ENCODE peak calls at places on chromosomes 1 and 21, in six cellular contexts. One of them, this sample, is unnamed.

GRCh38 chr21:45942011-45942546 is 39.5 kb upstream of the COL6A1 start:
- DNase-seq in suprapubic skin: no peak
- DNase-seq in tibial nerve: no peak
- DNase-seq in K562: no peak
- DNase-seq in A549: no peak
- DNase-seq in stomach: no peak
- DNase-seq in this sample: no peak

GRCh38 chr1:88867743-88868521 is 23.4 kb downstream of the GTF2B start:
- DNase-seq in suprapubic skin: no peak
- DNase-seq in tibial nerve: no peak
- DNase-seq in K562: no peak
- DNase-seq in A549: no peak
- DNase-seq in stomach: no peak
- DNase-seq in this sample: no peak

GRCh38 chr1:7019510-7019909 is 234.3 kb downstream of the CAMTA1 start:
- DNase-seq in suprapubic skin: no peak
- DNase-seq in tibial nerve: no peak
- DNase-seq in K562: no peak
- DNase-seq in A549: no peak
- DNase-seq in stomach: no peak
- DNase-seq in this sample: no peak

GRCh38 chr1:38778051-38778450 is 81.5 kb downstream of the RRAGC start:
- DNase-seq in suprapubic skin: no peak
- DNase-seq in tibial nerve: no peak
- DNase-seq in K562: no peak
- DNase-seq in A549: no peak
- DNase-seq in stomach: no peak
- DNase-seq in this sample: no peak

GRCh38 chr21:35257413-35257812 is 208.3 kb upstream of the RUNX1 start:
- DNase-seq in suprapubic skin: peak; percentile 75
- DNase-seq in tibial nerve: no peak
- DNase-seq in K562: no peak
- DNase-seq in A549: peak; percentile 13
- DNase-seq in stomach: peak; percentile 72
- DNase-seq in this sample: no peak

GRCh38 chr1:165717918-165718515 is 19.7 kb upstream of the ALDH9A1 start:
- DNase-seq in suprapubic skin: no peak
- DNase-seq in tibial nerve: no peak
- DNase-seq in K562: peak; percentile 49
- DNase-seq in A549: peak; percentile 62
- DNase-seq in stomach: peak; percentile 49
- DNase-seq in this sample: no peak

GRCh38 chr21:38852278-38852677 is 46.5 kb downstream of the ETS2 start:
- DNase-seq in suprapubic skin: no peak
- DNase-seq in tibial nerve: no peak
- DNase-seq in K562: no peak
- DNase-seq in A549: no peak
- DNase-seq in stomach: no peak
- DNase-seq in this sample: no peak

GRCh38 chr1:93629101-93630059 is 52.3 kb downstream of the BCAR3 start:
- DNase-seq in suprapubic skin: no peak
- DNase-seq in tibial nerve: no peak
- DNase-seq in K562: peak; percentile 48
- DNase-seq in A549: peak; percentile 43
- DNase-seq in stomach: no peak
- DNase-seq in this sample: peak; percentile 64

GRCh38 chr1:235990376-235990795 is 74.5 kb downstream of the NID1 start:
- DNase-seq in suprapubic skin: no peak
- DNase-seq in tibial nerve: no peak
- DNase-seq in K562: no peak
- DNase-seq in A549: no peak
- DNase-seq in stomach: no peak
- DNase-seq in this sample: no peak

GRCh38 chr1:25080294-25081209 is 150.5 kb upstream of the RUNX3 start:
- DNase-seq in suprapubic skin: no peak
- DNase-seq in tibial nerve: no peak
- DNase-seq in K562: peak; percentile 44
- DNase-seq in A549: no peak
- DNase-seq in stomach: no peak
- DNase-seq in this sample: no peak

GRCh38 chr1:11354893-11355593 is 82.0 kb downstream of the UBIAD1 start:
- DNase-seq in suprapubic skin: no peak
- DNase-seq in tibial nerve: no peak
- DNase-seq in K562: no peak
- DNase-seq in A549: no peak
- DNase-seq in stomach: no peak
- DNase-seq in this sample: no peak

GRCh38 chr1:62687421-62687902 is 724 bp downstream of the DOCK7 start:
- DNase-seq in suprapubic skin: peak; percentile 69
- DNase-seq in tibial nerve: no peak
- DNase-seq in K562: peak; percentile 49
- DNase-seq in A549: peak; percentile 13
- DNase-seq in stomach: peak; percentile 29
- DNase-seq in this sample: peak; percentile 25

GRCh38 chr1:187032316-187032981 is 203.7 kb downstream of the PLA2G4A start:
- DNase-seq in suprapubic skin: no peak
- DNase-seq in tibial nerve: no peak
- DNase-seq in K562: no peak
- DNase-seq in A549: no peak
- DNase-seq in stomach: no peak
- DNase-seq in this sample: no peak

GRCh38 chr1:116724765-116725375 is 29.4 kb upstream of the CD2 start:
- DNase-seq in suprapubic skin: no peak
- DNase-seq in tibial nerve: no peak
- DNase-seq in K562: peak; percentile 72
- DNase-seq in A549: peak; percentile 27
- DNase-seq in stomach: peak; percentile 69
- DNase-seq in this sample: peak; percentile 22

GRCh38 chr1:203072911-203073310 is 12.9 kb downstream of the MYOG start:
- DNase-seq in suprapubic skin: no peak
- DNase-seq in tibial nerve: no peak
- DNase-seq in K562: no peak
- DNase-seq in A549: no peak
- DNase-seq in stomach: no peak
- DNase-seq in this sample: no peak

GRCh38 chr1:9426291-9426711 is 113.0 kb upstream of the SLC25A33 start:
- DNase-seq in suprapubic skin: no peak
- DNase-seq in tibial nerve: no peak
- DNase-seq in K562: no peak
- DNase-seq in A549: no peak
- DNase-seq in stomach: peak; percentile 50
- DNase-seq in this sample: no peak

GRCh38 chr1:83026745-83027144 is 972.2 kb downstream of the TTLL7 start:
- DNase-seq in suprapubic skin: no peak
- DNase-seq in tibial nerve: no peak
- DNase-seq in K562: no peak
- DNase-seq in A549: no peak
- DNase-seq in stomach: no peak
- DNase-seq in this sample: no peak

GRCh38 chr1:201982082-201982922 is at the start of gene RNPEP:
- DNase-seq in suprapubic skin: peak; percentile 80
- DNase-seq in tibial nerve: peak; percentile 56
- DNase-seq in K562: peak; percentile 97
- DNase-seq in A549: peak; percentile 79
- DNase-seq in stomach: peak; percentile 81
- DNase-seq in this sample: peak; percentile 90

GRCh38 chr1:65343286-65343685 is 33.9 kb downstream of the DNAJC6 start:
- DNase-seq in suprapubic skin: no peak
- DNase-seq in tibial nerve: no peak
- DNase-seq in K562: no peak
- DNase-seq in A549: no peak
- DNase-seq in stomach: no peak
- DNase-seq in this sample: no peak

GRCh38 chr1:98940680-98941079 is 64.0 kb downstream of the PLPPR5 start:
- DNase-seq in suprapubic skin: no peak
- DNase-seq in tibial nerve: no peak
- DNase-seq in K562: no peak
- DNase-seq in A549: no peak
- DNase-seq in stomach: no peak
- DNase-seq in this sample: no peak

GRCh38 chr1:10973552-10973951 is 38.9 kb upstream of the TARDBP start:
- DNase-seq in suprapubic skin: no peak
- DNase-seq in tibial nerve: peak; percentile 55
- DNase-seq in K562: no peak
- DNase-seq in A549: no peak
- DNase-seq in stomach: peak; percentile 36
- DNase-seq in this sample: peak; percentile 50

GRCh38 chr1:16077430-16078245 is 4.2 kb upstream of the FAM131C start:
- DNase-seq in suprapubic skin: no peak
- DNase-seq in tibial nerve: no peak
- DNase-seq in K562: no peak
- DNase-seq in A549: no peak
- DNase-seq in stomach: no peak
- DNase-seq in this sample: no peak

GRCh38 chr1:232574867-232575523 is 54.9 kb downstream of the SIPA1L2 start:
- DNase-seq in suprapubic skin: no peak
- DNase-seq in tibial nerve: no peak
- DNase-seq in K562: no peak
- DNase-seq in A549: no peak
- DNase-seq in stomach: no peak
- DNase-seq in this sample: no peak

GRCh38 chr1:228372183-228373003 is 34.2 kb downstream of the TRIM11 start:
- DNase-seq in suprapubic skin: peak; percentile 59
- DNase-seq in tibial nerve: no peak
- DNase-seq in K562: peak; percentile 74
- DNase-seq in A549: no peak
- DNase-seq in stomach: no peak
- DNase-seq in this sample: no peak

GRCh38 chr1:76238094-76238551 is 163.6 kb downstream of the ST6GALNAC3 start:
- DNase-seq in suprapubic skin: no peak
- DNase-seq in tibial nerve: no peak
- DNase-seq in K562: no peak
- DNase-seq in A549: no peak
- DNase-seq in stomach: no peak
- DNase-seq in this sample: no peak

DNA sequence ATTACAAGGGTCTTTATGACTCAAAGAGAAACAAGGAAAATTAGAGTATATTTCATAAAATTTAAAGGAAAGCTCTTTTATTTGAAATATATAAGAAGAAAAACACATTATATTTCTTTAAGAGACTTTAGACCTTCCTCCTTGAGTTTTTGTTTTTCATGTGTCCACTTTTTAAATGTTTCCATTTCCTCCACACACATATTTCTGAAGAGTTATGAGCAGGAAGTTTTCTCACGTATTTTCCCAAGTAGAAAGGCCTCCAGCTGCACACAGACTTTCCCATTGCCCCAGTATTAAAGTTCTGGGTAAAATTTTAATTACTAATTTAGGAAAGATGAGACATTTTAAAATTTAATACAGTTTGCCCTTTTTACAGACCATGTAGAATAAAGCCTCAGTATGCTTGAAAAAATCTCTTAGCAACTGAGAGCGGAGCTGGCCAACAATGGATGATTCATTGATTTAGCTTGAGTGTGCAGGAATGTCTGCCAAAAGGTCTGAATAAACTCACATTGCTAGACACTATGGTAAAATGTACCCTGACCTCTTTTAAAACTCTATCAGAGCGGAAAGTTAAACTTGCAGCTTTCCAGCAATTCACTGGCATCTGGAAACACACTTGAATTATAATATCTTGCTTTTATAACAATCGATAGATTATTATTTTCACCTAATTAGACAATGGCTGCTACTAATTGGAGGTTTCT is 57.9 kb downstream of the DDAH1 start:
- DNase-seq in suprapubic skin: no peak
- DNase-seq in tibial nerve: no peak
- DNase-seq in K562: no peak
- DNase-seq in A549: peak; percentile 50
- DNase-seq in stomach: peak; percentile 39
- DNase-seq in this sample: peak; percentile 26
- TF ChIP-seq EP300 in suprapubic skin: no peak
- TF ChIP-seq EP300 in tibial nerve: peak; percentile 49
- TF ChIP-seq EP300 in K562: no peak
- TF ChIP-seq EP300 in A549: no peak
- TF ChIP-seq EP300 in stomach: no peak
- TF ChIP-seq EP300 in this sample: no peak

DNA sequence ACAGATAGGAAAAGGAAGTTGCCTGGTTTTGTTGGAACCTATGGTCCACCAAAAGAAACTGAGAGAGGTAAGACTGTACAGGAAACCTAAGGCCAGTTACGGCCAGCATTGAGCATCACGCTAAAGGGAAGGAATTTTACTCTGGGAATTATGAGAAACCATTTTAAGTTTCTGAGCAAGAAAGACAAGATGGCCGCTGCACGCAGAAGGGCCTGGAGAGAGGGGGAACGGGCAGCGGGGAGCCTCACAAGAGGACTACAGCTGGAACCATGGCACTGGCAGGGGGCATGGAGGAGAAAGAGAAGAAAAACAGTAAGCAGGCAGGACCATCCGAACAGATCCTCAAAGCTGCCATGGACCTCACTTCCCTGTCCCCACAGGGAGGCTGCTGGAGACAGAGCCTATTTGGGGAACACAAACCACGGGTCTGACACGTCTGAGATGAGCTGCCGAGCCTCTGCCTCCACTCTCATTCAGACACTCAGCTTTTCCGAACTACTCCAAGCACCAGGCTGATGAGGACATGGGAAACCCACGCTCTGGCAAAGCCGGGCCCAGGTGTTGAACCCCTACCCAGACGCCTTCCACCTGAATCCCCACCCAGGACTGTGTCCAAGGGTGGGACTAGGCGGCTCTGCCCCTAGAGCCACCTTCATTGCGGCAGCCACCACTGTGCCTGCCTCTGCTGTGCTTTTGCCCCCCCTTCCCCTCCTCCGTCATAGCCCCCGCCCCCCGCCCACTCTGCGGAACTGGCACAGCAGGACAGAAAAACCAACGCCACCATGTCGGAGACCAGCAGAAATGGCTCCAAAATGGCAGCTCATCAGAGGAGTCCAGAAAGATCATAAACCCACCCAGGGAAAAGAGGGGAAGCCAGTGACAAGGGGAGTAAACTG is 69.0 kb downstream of the CD46 start:
- DNase-seq in suprapubic skin: peak; percentile 62
- DNase-seq in tibial nerve: no peak
- DNase-seq in K562: no peak
- DNase-seq in A549: no peak
- DNase-seq in stomach: no peak
- DNase-seq in this sample: peak; percentile 30
- H3K4me3 ChIP-seq in suprapubic skin: peak overlapping the region; percentile 58
- H3K4me3 ChIP-seq in tibial nerve: peak overlapping the region; percentile 58
- H3K4me3 ChIP-seq in K562: no peak overlapping the region
- H3K4me3 ChIP-seq in A549: no peak overlapping the region
- H3K4me3 ChIP-seq in stomach: peak overlapping the region; percentile 77
- H3K4me3 ChIP-seq in this sample: peak overlapping the region; percentile 78

DNA sequence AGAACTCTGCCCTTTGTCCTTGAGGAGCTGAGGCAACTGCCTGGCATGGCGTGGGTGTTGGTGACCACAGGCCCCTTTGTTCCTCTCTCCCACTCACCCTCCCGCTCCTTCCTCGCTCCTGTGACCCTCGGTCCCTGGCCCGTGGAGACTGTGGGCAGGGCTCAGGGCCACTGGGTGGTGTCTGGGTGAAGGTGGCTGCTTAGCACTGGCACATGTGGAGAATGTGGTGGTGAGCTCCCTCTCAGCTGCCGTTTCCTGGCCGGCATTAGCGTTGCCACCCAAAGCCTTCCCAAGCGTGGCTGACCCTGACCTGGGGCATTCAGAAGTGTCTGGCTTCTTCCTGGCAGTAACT is 50.4 kb downstream of the NENF start:
- DNase-seq in suprapubic skin: peak; percentile 56
- DNase-seq in tibial nerve: no peak
- DNase-seq in K562: no peak
- DNase-seq in A549: no peak
- DNase-seq in stomach: no peak
- DNase-seq in this sample: no peak
- H3K27ac ChIP-seq in suprapubic skin: no peak overlapping the region
- H3K27ac ChIP-seq in tibial nerve: peak overlapping the region; percentile 68
- H3K27ac ChIP-seq in K562: no peak overlapping the region
- H3K27ac ChIP-seq in A549: peak overlapping the region; percentile 75
- H3K27ac ChIP-seq in stomach: no peak overlapping the region
- H3K27ac ChIP-seq in this sample: no peak overlapping the region

GRCh38 chr1:44819594-44820327 is 11.4 kb downstream of the BTBD19 start:
- DNase-seq in suprapubic skin: peak; percentile 90
- DNase-seq in tibial nerve: peak; percentile 50
- DNase-seq in K562: peak; percentile 90
- DNase-seq in A549: peak; percentile 74
- DNase-seq in stomach: peak; percentile 79
- DNase-seq in this sample: peak; percentile 84
- TF ChIP-seq EP300 in suprapubic skin: no peak
- TF ChIP-seq EP300 in tibial nerve: peak; percentile 99
- TF ChIP-seq EP300 in K562: peak; percentile 73
- TF ChIP-seq EP300 in A549: no peak
- TF ChIP-seq EP300 in stomach: no peak
- TF ChIP-seq EP300 in this sample: peak; percentile 2

This sample was measured in ovary.